ENCODE peak calls at places on chromosomes 6 and 20, in nine cellular contexts. One of them, this sample, is unnamed.

GRCh38 chr6:70706491-70707123 is 38.9 kb downstream of the SMAP1 start:
- DNase-seq in glutamatergic neuron: no peak
- DNase-seq in H9: no peak
- DNase-seq in heart left ventricle: no peak
- DNase-seq in lower lobe of right lung: no peak
- DNase-seq in nephron progenitor cell: no peak
- DNase-seq in breast epithelium: no peak
- DNase-seq in cardiac muscle cell: peak; percentile 71
- DNase-seq in astrocyte of the cerebellum: peak; percentile 47
- DNase-seq in this sample: no peak

GRCh38 chr6:167141667-167142432 is 15.9 kb downstream of the GPR31 start:
- DNase-seq in glutamatergic neuron: peak; percentile 71
- DNase-seq in H9: peak; percentile 75
- DNase-seq in heart left ventricle: peak; percentile 59
- DNase-seq in lower lobe of right lung: peak; percentile 67
- DNase-seq in nephron progenitor cell: peak; percentile 71
- DNase-seq in breast epithelium: no peak
- DNase-seq in cardiac muscle cell: peak; percentile 47
- DNase-seq in astrocyte of the cerebellum: no peak
- DNase-seq in this sample: peak; percentile 52

GRCh38 chr6:56101141-56101553 is 146.2 kb downstream of the COL21A1 start:
- DNase-seq in glutamatergic neuron: no peak
- DNase-seq in H9: no peak
- DNase-seq in heart left ventricle: no peak
- DNase-seq in lower lobe of right lung: no peak
- DNase-seq in nephron progenitor cell: no peak
- DNase-seq in breast epithelium: no peak
- DNase-seq in cardiac muscle cell: peak; percentile 96
- DNase-seq in astrocyte of the cerebellum: peak; percentile 96
- DNase-seq in this sample: no peak

GRCh38 chr20:23658989-23659609 is 21.3 kb upstream of the CST3 start:
- DNase-seq in glutamatergic neuron: no peak
- DNase-seq in H9: no peak
- DNase-seq in heart left ventricle: no peak
- DNase-seq in lower lobe of right lung: no peak
- DNase-seq in nephron progenitor cell: no peak
- DNase-seq in breast epithelium: no peak
- DNase-seq in cardiac muscle cell: no peak
- DNase-seq in astrocyte of the cerebellum: no peak
- DNase-seq in this sample: no peak

GRCh38 chr6:123829302-123829953 is 25.8 kb downstream of the NKAIN2 start:
- DNase-seq in glutamatergic neuron: no peak
- DNase-seq in H9: no peak
- DNase-seq in heart left ventricle: no peak
- DNase-seq in lower lobe of right lung: no peak
- DNase-seq in nephron progenitor cell: no peak
- DNase-seq in breast epithelium: no peak
- DNase-seq in cardiac muscle cell: peak; percentile 63
- DNase-seq in astrocyte of the cerebellum: peak; percentile 31
- DNase-seq in this sample: no peak

GRCh38 chr20:32674362-32674789 is 635 bp upstream of the C20orf203 start:
- DNase-seq in glutamatergic neuron: no peak
- DNase-seq in H9: no peak
- DNase-seq in heart left ventricle: no peak
- DNase-seq in lower lobe of right lung: no peak
- DNase-seq in nephron progenitor cell: peak; percentile 52
- DNase-seq in breast epithelium: peak; percentile 68
- DNase-seq in cardiac muscle cell: peak; percentile 64
- DNase-seq in astrocyte of the cerebellum: peak; percentile 24
- DNase-seq in this sample: no peak

GRCh38 chr6:129191275-129191674 is 308.3 kb downstream of the LAMA2 start:
- DNase-seq in glutamatergic neuron: no peak
- DNase-seq in H9: no peak
- DNase-seq in heart left ventricle: no peak
- DNase-seq in lower lobe of right lung: no peak
- DNase-seq in nephron progenitor cell: no peak
- DNase-seq in breast epithelium: no peak
- DNase-seq in cardiac muscle cell: no peak
- DNase-seq in astrocyte of the cerebellum: no peak
- DNase-seq in this sample: no peak

GRCh38 chr6:40586800-40587201 is 363 bp downstream of the LRFN2 start:
- DNase-seq in glutamatergic neuron: peak; percentile 44
- DNase-seq in H9: no peak
- DNase-seq in heart left ventricle: no peak
- DNase-seq in lower lobe of right lung: no peak
- DNase-seq in nephron progenitor cell: peak; percentile 46
- DNase-seq in breast epithelium: no peak
- DNase-seq in cardiac muscle cell: no peak
- DNase-seq in astrocyte of the cerebellum: no peak
- DNase-seq in this sample: no peak

GRCh38 chr6:57021086-57021720 is 25.3 kb upstream of the KIAA1586 start:
- DNase-seq in glutamatergic neuron: no peak
- DNase-seq in H9: no peak
- DNase-seq in heart left ventricle: no peak
- DNase-seq in lower lobe of right lung: no peak
- DNase-seq in nephron progenitor cell: peak; percentile 5
- DNase-seq in breast epithelium: no peak
- DNase-seq in cardiac muscle cell: peak; percentile 69
- DNase-seq in astrocyte of the cerebellum: peak; percentile 40
- DNase-seq in this sample: no peak

GRCh38 chr6:131258816-131259476 is 123.7 kb downstream of the AKAP7 start:
- DNase-seq in glutamatergic neuron: no peak
- DNase-seq in H9: no peak
- DNase-seq in heart left ventricle: no peak
- DNase-seq in lower lobe of right lung: no peak
- DNase-seq in nephron progenitor cell: peak; percentile 18
- DNase-seq in breast epithelium: no peak
- DNase-seq in cardiac muscle cell: no peak
- DNase-seq in astrocyte of the cerebellum: peak; percentile 9
- DNase-seq in this sample: no peak

GRCh38 chr6:21529431-21529830 is 64.1 kb upstream of the SOX4 start:
- DNase-seq in glutamatergic neuron: no peak
- DNase-seq in H9: no peak
- DNase-seq in heart left ventricle: no peak
- DNase-seq in lower lobe of right lung: no peak
- DNase-seq in nephron progenitor cell: no peak
- DNase-seq in breast epithelium: no peak
- DNase-seq in cardiac muscle cell: no peak
- DNase-seq in astrocyte of the cerebellum: no peak
- DNase-seq in this sample: no peak

GRCh38 chr20:32077192-32077591 is 25.1 kb downstream of the HCK start:
- DNase-seq in glutamatergic neuron: no peak
- DNase-seq in H9: no peak
- DNase-seq in heart left ventricle: no peak
- DNase-seq in lower lobe of right lung: no peak
- DNase-seq in nephron progenitor cell: no peak
- DNase-seq in breast epithelium: no peak
- DNase-seq in cardiac muscle cell: no peak
- DNase-seq in astrocyte of the cerebellum: no peak
- DNase-seq in this sample: no peak

GRCh38 chr20:1386323-1386722 is 6.5 kb downstream of the FKBP1A start:
- DNase-seq in glutamatergic neuron: no peak
- DNase-seq in H9: no peak
- DNase-seq in heart left ventricle: no peak
- DNase-seq in lower lobe of right lung: no peak
- DNase-seq in nephron progenitor cell: no peak
- DNase-seq in breast epithelium: no peak
- DNase-seq in cardiac muscle cell: no peak
- DNase-seq in astrocyte of the cerebellum: no peak
- DNase-seq in this sample: no peak

GRCh38 chr6:82166493-82166892 is 81.1 kb downstream of the IBTK start:
- DNase-seq in glutamatergic neuron: no peak
- DNase-seq in H9: no peak
- DNase-seq in heart left ventricle: peak; percentile 43
- DNase-seq in lower lobe of right lung: no peak
- DNase-seq in nephron progenitor cell: no peak
- DNase-seq in breast epithelium: no peak
- DNase-seq in cardiac muscle cell: no peak
- DNase-seq in astrocyte of the cerebellum: no peak
- DNase-seq in this sample: no peak

GRCh38 chr6:57048577-57048976 is 2.1 kb downstream of the KIAA1586 start:
- DNase-seq in glutamatergic neuron: no peak
- DNase-seq in H9: no peak
- DNase-seq in heart left ventricle: no peak
- DNase-seq in lower lobe of right lung: no peak
- DNase-seq in nephron progenitor cell: no peak
- DNase-seq in breast epithelium: no peak
- DNase-seq in cardiac muscle cell: no peak
- DNase-seq in astrocyte of the cerebellum: no peak
- DNase-seq in this sample: no peak

DNA sequence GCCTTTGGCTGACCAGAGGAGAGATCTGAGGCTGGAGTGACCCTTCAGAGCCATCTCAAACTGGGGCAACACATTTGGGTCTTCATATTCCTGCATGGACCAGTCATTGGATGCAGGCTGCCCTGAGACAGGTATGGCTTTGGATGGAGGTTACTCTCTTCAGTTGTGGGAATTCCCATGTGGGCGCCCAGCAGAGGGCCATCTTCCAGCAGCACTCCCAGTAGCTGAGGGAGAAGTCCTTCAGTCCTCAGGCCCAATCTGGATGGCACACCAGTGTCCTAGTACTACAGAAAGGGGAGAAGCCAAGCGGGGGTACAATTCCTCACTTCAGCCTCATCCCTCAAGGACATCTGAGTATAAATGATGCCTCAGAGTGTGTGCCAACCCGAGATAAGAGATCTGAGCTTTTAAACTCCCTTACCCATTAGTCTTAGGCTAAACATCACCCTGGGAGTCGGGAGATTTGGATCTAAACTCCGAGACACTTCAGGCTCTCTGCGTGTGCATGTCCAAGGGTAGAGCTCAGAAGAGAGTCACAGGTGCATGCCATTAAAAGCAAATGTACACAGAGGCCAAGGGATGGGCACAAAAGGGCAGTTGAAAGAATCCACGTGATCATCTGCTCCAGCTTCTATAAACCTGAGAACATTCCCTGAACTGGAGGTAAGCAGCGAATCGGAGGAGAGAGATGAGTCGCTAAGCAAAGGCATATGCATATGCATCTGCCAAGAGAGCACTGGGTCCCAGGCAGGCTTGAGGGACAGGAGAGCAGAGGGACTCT is 204.6 kb downstream of the CD83 start:
- DNase-seq in glutamatergic neuron: no peak
- DNase-seq in H9: peak; percentile 68
- DNase-seq in heart left ventricle: no peak
- DNase-seq in lower lobe of right lung: no peak
- DNase-seq in nephron progenitor cell: no peak
- DNase-seq in breast epithelium: no peak
- DNase-seq in cardiac muscle cell: no peak
- DNase-seq in astrocyte of the cerebellum: no peak
- DNase-seq in this sample: no peak
- TF ChIP-seq CTCF in glutamatergic neuron: no peak
- TF ChIP-seq CTCF in H9: peak; percentile 54
- TF ChIP-seq CTCF in heart left ventricle: peak; percentile 18
- TF ChIP-seq CTCF in lower lobe of right lung: no peak
- TF ChIP-seq CTCF in nephron progenitor cell: no peak
- TF ChIP-seq CTCF in breast epithelium: no peak
- TF ChIP-seq CTCF in cardiac muscle cell: no peak
- TF ChIP-seq CTCF in astrocyte of the cerebellum: no peak
- TF ChIP-seq CTCF in this sample: no peak

GRCh38 chr6:134706806-134707205 is 243.1 kb downstream of the ALDH8A1 start:
- DNase-seq in glutamatergic neuron: no peak
- DNase-seq in H9: no peak
- DNase-seq in heart left ventricle: no peak
- DNase-seq in lower lobe of right lung: no peak
- DNase-seq in nephron progenitor cell: no peak
- DNase-seq in breast epithelium: no peak
- DNase-seq in cardiac muscle cell: peak; percentile 30
- DNase-seq in astrocyte of the cerebellum: no peak
- DNase-seq in this sample: no peak

GRCh38 chr6:134708079-134708478 is 241.8 kb downstream of the ALDH8A1 start:
- DNase-seq in glutamatergic neuron: no peak
- DNase-seq in H9: no peak
- DNase-seq in heart left ventricle: no peak
- DNase-seq in lower lobe of right lung: no peak
- DNase-seq in nephron progenitor cell: no peak
- DNase-seq in breast epithelium: no peak
- DNase-seq in cardiac muscle cell: peak; percentile 44
- DNase-seq in astrocyte of the cerebellum: no peak
- DNase-seq in this sample: no peak

GRCh38 chr6:134703206-134703605 is 246.7 kb downstream of the ALDH8A1 start:
- DNase-seq in glutamatergic neuron: no peak
- DNase-seq in H9: no peak
- DNase-seq in heart left ventricle: no peak
- DNase-seq in lower lobe of right lung: no peak
- DNase-seq in nephron progenitor cell: no peak
- DNase-seq in breast epithelium: no peak
- DNase-seq in cardiac muscle cell: no peak
- DNase-seq in astrocyte of the cerebellum: no peak
- DNase-seq in this sample: no peak

GRCh38 chr6:134707342-134707982 is 242.4 kb downstream of the ALDH8A1 start:
- DNase-seq in glutamatergic neuron: no peak
- DNase-seq in H9: peak; percentile 35
- DNase-seq in heart left ventricle: no peak
- DNase-seq in lower lobe of right lung: no peak
- DNase-seq in nephron progenitor cell: no peak
- DNase-seq in breast epithelium: no peak
- DNase-seq in cardiac muscle cell: peak; percentile 69
- DNase-seq in astrocyte of the cerebellum: no peak
- DNase-seq in this sample: no peak

GRCh38 chr6:134706153-134706552 is 243.7 kb downstream of the ALDH8A1 start:
- DNase-seq in glutamatergic neuron: no peak
- DNase-seq in H9: peak; percentile 51
- DNase-seq in heart left ventricle: no peak
- DNase-seq in lower lobe of right lung: no peak
- DNase-seq in nephron progenitor cell: no peak
- DNase-seq in breast epithelium: no peak
- DNase-seq in cardiac muscle cell: no peak
- DNase-seq in astrocyte of the cerebellum: no peak
- DNase-seq in this sample: no peak
- TF ChIP-seq CTCF in glutamatergic neuron: no peak
- TF ChIP-seq CTCF in H9: no peak
- TF ChIP-seq CTCF in heart left ventricle: no peak
- TF ChIP-seq CTCF in lower lobe of right lung: no peak
- TF ChIP-seq CTCF in nephron progenitor cell: no peak
- TF ChIP-seq CTCF in breast epithelium: no peak
- TF ChIP-seq CTCF in cardiac muscle cell: peak; percentile 5
- TF ChIP-seq CTCF in astrocyte of the cerebellum: no peak
- TF ChIP-seq CTCF in this sample: no peak

GRCh38 chr6:4848382-4849068 is 72.3 kb downstream of the CDYL start:
- DNase-seq in glutamatergic neuron: peak; percentile 55
- DNase-seq in H9: peak; percentile 55
- DNase-seq in heart left ventricle: peak; percentile 34
- DNase-seq in lower lobe of right lung: no peak
- DNase-seq in nephron progenitor cell: peak; percentile 21
- DNase-seq in breast epithelium: no peak
- DNase-seq in cardiac muscle cell: no peak
- DNase-seq in astrocyte of the cerebellum: no peak
- DNase-seq in this sample: no peak
- TF ChIP-seq CTCF in glutamatergic neuron: peak; percentile 29
- TF ChIP-seq CTCF in H9: peak; percentile 73
- TF ChIP-seq CTCF in heart left ventricle: peak; percentile 42
- TF ChIP-seq CTCF in lower lobe of right lung: peak; percentile 31
- TF ChIP-seq CTCF in nephron progenitor cell: peak; percentile 38
- TF ChIP-seq CTCF in breast epithelium: no peak
- TF ChIP-seq CTCF in cardiac muscle cell: peak; percentile 29
- TF ChIP-seq CTCF in astrocyte of the cerebellum: peak; percentile 32
- TF ChIP-seq CTCF in this sample: peak; percentile 59

DNA sequence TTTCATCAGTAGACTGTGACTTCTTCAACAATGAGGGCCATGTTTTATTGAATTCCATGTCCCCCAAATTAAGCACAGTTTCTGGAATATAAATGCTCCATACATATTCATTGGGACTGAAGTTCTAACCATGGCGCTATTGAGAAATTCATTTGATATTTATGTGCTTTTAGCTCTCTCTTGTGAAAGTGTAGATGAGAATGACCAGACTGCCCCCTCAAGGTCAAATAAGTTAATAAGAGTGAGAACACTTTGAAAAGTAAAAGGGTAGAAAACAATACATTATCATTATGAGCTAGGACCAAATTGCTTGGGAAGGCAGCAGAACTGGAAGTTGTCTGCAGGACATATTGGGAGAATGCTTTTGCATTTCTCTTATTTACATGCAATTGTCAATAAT is 597.9 kb downstream of the EPM2A start:
- DNase-seq in glutamatergic neuron: no peak
- DNase-seq in H9: no peak
- DNase-seq in heart left ventricle: no peak
- DNase-seq in lower lobe of right lung: no peak
- DNase-seq in nephron progenitor cell: no peak
- DNase-seq in breast epithelium: no peak
- DNase-seq in cardiac muscle cell: peak; percentile 40
- DNase-seq in astrocyte of the cerebellum: no peak
- DNase-seq in this sample: no peak
- TF ChIP-seq CTCF in glutamatergic neuron: no peak
- TF ChIP-seq CTCF in H9: peak; percentile 55
- TF ChIP-seq CTCF in heart left ventricle: no peak
- TF ChIP-seq CTCF in lower lobe of right lung: no peak
- TF ChIP-seq CTCF in nephron progenitor cell: no peak
- TF ChIP-seq CTCF in breast epithelium: no peak
- TF ChIP-seq CTCF in cardiac muscle cell: no peak
- TF ChIP-seq CTCF in astrocyte of the cerebellum: no peak
- TF ChIP-seq CTCF in this sample: peak; percentile 23